ENCODE peak calls at places on chromosomes 3 and 15, in nine cellular contexts. K is sigmoid colon, A is K562, V is stomach, I is A549, X is H1, G is esophagus muscularis mucosa, D is tibial nerve, J is upper lobe of left lung. F is an unnamed sample.

GRCh38 chr3:194805546-194805945 is 119.9 kb downstream of the FAM43A start:
- DNase-seq in K (no peak), A (no peak), V (no peak), I (no peak), X (no peak), G (no peak), D (no peak), J (no peak), F (no peak)

GRCh38 chr3:46693038-46693896 is at the start of gene ALS2CL:
- DNase-seq in K (peak; percentile 74), A (peak; percentile 90), V (peak; percentile 72), I (peak; percentile 35), X (no peak), G (no peak), D (no peak), J (peak; percentile 93), F (peak; percentile 81)

GRCh38 chr3:43894176-43895049 is 203.7 kb downstream of the ABHD5 start:
- DNase-seq in K (no peak), A (peak; percentile 50), V (peak; percentile 52), I (peak; percentile 77), X (peak; percentile 39), G (no peak), D (no peak), J (peak; percentile 92), F (peak; percentile 37)

GRCh38 chr3:183353421-183353820 is 75.0 kb downstream of the MCF2L2 start:
- DNase-seq in K (no peak), A (no peak), V (no peak), I (no peak), X (no peak), G (no peak), D (no peak), J (no peak), F (no peak)

GRCh38 chr15:63556246-63556645 is 40.9 kb upstream of the FBXL22 start:
- DNase-seq in K (no peak), A (no peak), V (no peak), I (no peak), X (no peak), G (no peak), D (no peak), J (no peak), F (no peak)

GRCh38 chr3:105728913-105729312 is 139.9 kb downstream of the CBLB start:
- DNase-seq in K (no peak), A (no peak), V (no peak), I (no peak), X (no peak), G (no peak), D (no peak), J (no peak), F (no peak)

GRCh38 chr15:44385344-44385942 is 42.0 kb upstream of the CTDSPL2 start:
- DNase-seq in K (no peak), A (no peak), V (no peak), I (no peak), X (no peak), G (no peak), D (no peak), J (no peak), F (no peak)

GRCh38 chr3:152299243-152299976 is 30.7 kb downstream of the MBNL1 start:
- DNase-seq in K (peak; percentile 74), A (no peak), V (no peak), I (no peak), X (no peak), G (no peak), D (no peak), J (no peak), F (no peak)

GRCh38 chr15:81336568-81336967 is 12.6 kb upstream of the STARD5 start:
- DNase-seq in K (no peak), A (peak; percentile 35), V (no peak), I (peak; percentile 36), X (no peak), G (no peak), D (no peak), J (no peak), F (no peak)

GRCh38 chr3:104132566-104132997 is 1234.1 kb upstream of the ALCAM start:
- DNase-seq in K (no peak), A (no peak), V (no peak), I (no peak), X (no peak), G (no peak), D (no peak), J (no peak), F (no peak)

GRCh38 chr3:28050120-28050519 is 191.3 kb upstream of the CMC1 start:
- DNase-seq in K (no peak), A (no peak), V (no peak), I (no peak), X (no peak), G (no peak), D (no peak), J (no peak), F (no peak)

GRCh38 chr3:28050895-28051294 is 190.5 kb upstream of the CMC1 start:
- DNase-seq in K (no peak), A (no peak), V (no peak), I (peak; percentile 71), X (no peak), G (no peak), D (no peak), J (no peak), F (peak; percentile 21)

GRCh38 chr3:28057548-28057947 is 183.9 kb upstream of the CMC1 start:
- DNase-seq in K (no peak), A (no peak), V (no peak), I (no peak), X (no peak), G (no peak), D (no peak), J (no peak), F (no peak)

GRCh38 chr3:28053759-28054158 is 187.7 kb upstream of the CMC1 start:
- DNase-seq in K (no peak), A (no peak), V (no peak), I (peak; percentile 46), X (no peak), G (no peak), D (no peak), J (no peak), F (no peak)
- TF ChIP-seq EP300 in K (no peak), A (no peak), V (no peak), I (no peak), X (no peak), G (no peak), D (no peak), J (no peak), F (no peak)

DNA sequence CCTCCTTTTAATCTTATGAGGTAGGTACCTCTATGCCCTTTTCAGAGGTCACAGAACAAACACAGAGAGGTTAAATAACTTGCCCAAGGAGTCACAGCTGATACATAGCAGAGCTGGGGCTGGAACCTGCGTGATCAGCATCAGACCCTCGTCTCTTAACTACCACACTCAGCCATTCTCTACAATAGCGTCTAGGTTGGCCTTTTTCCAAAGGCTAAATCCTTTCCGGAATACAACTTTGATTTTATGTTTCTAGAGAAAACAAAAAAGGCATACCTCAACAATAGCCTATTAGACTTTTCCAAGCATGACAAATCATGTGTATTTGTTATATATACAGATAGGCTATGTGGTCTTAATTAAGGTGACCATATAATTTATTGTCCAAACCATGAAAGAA is 187.2 kb downstream of the RORA start:
- DNase-seq in K (no peak), A (no peak), V (no peak), I (no peak), X (no peak), G (no peak), D (no peak), J (no peak), F (no peak)
- TF ChIP-seq EP300 in K (no peak), A (no peak), V (no peak), I (no peak), X (no peak), G (no peak), D (no peak), J (no peak), F (no peak)

GRCh38 chr3:187795207-187795960 is 50.1 kb upstream of the BCL6 start:
- DNase-seq in K (no peak), A (no peak), V (peak; percentile 31), I (no peak), X (no peak), G (no peak), D (no peak), J (peak; percentile 13), F (peak; percentile 48)

GRCh38 chr3:187794731-187795130 is 49.5 kb upstream of the BCL6 start:
- DNase-seq in K (no peak), A (no peak), V (no peak), I (no peak), X (no peak), G (no peak), D (no peak), J (no peak), F (no peak)

GRCh38 chr3:187788984-187789857 is 44.0 kb upstream of the BCL6 start:
- DNase-seq in K (no peak), A (no peak), V (no peak), I (no peak), X (no peak), G (no peak), D (no peak), J (no peak), F (no peak)

DNA sequence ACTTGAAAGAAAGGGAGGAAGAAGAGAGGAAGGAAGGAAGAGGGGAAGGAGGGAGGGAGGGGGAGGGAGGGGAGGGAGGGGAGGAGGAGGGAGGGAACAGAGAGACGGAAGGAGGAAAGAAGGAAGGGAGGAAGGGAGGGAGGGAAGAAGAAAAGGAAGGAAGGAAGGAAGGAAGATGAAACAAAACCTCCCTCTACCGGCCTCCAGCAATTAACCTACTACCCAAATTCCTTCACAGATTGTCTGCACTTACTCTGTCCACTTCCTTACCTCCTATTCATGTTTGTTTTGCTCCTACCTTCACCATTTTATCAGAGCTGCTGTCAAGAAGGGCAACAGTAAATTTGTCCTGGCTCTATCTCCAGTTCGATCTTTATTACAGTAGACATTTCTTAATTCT is 44.6 kb upstream of the BCL6 start:
- DNase-seq in K (no peak), A (no peak), V (no peak), I (no peak), X (no peak), G (no peak), D (no peak), J (no peak), F (no peak)
- TF ChIP-seq EP300 in K (no peak), A (no peak), V (no peak), I (no peak), X (no peak), G (no peak), D (no peak), J (no peak), F (no peak)

GRCh38 chr3:52084954-52085730 is 28.8 kb upstream of the DUSP7 start:
- DNase-seq in K (no peak), A (no peak), V (no peak), I (no peak), X (no peak), G (no peak), D (no peak), J (peak; percentile 60), F (no peak)
- TF ChIP-seq EP300 in K (no peak), A (no peak), V (no peak), I (no peak), X (no peak), G (no peak), D (no peak), J (no peak), F (no peak)